ENCODE peak calls at places on chromosomes 6 and 20, in five cellular contexts. M is psoas muscle, N is tibial nerve, S is body of pancreas, A is left lung. T is an unnamed sample.

GRCh38 chr6:53568776-53569616 is 24.1 kb upstream of the GCLC start:
- DNase-seq in S (no peak), A (no peak), N (no peak), M (no peak), T (no peak)

GRCh38 chr6:73364549-73364948 is 2.1 kb downstream of the KHDC3L start:
- DNase-seq in A (no peak), S (no peak), M (no peak), N (no peak), T (no peak)

GRCh38 chr6:7106752-7107577 is 796 bp upstream of the RREB1 start:
- DNase-seq in S (peak), A (peak), N (peak), M (peak), T (peak)

GRCh38 chr6:1635305-1636010 is 25.7 kb downstream of the FOXC1 start:
- DNase-seq in S (no peak), A (no peak), M (no peak), N (no peak), T (peak)

GRCh38 chr6:110617057-110617456 is 140.6 kb upstream of the SLC22A16 start:
- DNase-seq in S (no peak), M (no peak), N (no peak), A (no peak), T (no peak)

GRCh38 chr6:153084393-153084792 is 46.7 kb downstream of the RGS17 start:
- DNase-seq in A (no peak), M (no peak), N (no peak), S (no peak), T (no peak)

GRCh38 chr20:23151885-23152284 is 65.8 kb upstream of the CD93 start:
- DNase-seq in A (peak), N (no peak), S (no peak), M (no peak), T (no peak)

GRCh38 chr6:1763411-1763810 is 153.7 kb downstream of the FOXC1 start:
- DNase-seq in S (no peak), A (no peak), N (no peak), M (no peak), T (no peak)

GRCh38 chr6:155402656-155403304 is 52.9 kb downstream of the NOX3 start:
- DNase-seq in S (no peak), N (no peak), M (no peak), A (no peak), T (no peak)

DNA sequence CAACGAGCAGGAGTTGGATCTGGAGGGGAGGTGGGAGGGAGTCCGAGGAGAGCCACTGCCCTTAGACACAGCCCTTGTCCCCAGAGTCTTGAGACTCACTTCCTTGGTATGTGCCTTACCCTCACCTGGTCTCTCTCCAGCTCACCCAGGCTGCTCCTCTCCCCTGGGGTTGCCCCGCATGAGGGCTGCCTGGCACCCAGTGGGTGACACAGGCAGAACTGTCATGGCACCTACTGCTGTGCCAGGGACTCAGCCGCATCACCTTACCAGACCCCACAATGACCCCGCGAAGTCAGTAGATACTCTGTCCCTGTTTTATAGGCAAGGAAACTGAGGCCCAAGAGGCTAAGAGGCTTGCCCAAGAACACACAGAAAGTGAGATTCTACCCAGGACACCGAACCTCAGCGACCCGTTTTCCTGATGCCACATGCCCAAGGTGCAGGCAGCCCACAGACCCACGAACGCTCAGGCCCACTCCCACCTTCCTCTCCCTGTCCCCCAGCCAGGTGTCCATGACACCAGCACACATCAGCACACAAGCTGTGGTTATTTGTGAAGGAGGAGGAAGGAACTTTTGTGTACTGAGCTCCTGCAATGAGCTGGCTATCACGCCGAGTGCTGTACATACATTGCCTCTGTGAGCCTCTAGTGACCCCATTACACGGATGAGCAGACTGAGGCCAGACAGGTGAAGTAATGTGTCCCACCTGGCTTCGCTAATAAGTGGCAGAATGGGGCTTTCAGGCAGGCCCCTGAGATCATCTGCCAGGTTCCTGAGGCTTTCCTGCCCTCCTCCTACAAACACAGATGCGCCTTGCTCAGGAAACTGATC is 168.1 kb downstream of the GRM4 start:
- DNase-seq in N (no peak), A (peak), S (no peak), M (no peak), T (peak)
- H3K4me3 ChIP-seq in N (no peak), A (no peak), S (no peak), M (no peak), T (no peak)

GRCh38 chr6:39812496-39812852 is 20.3 kb downstream of the DAAM2 start:
- DNase-seq in A (no peak), N (no peak), M (no peak), S (no peak), T (no peak)
- H3K27ac ChIP-seq in A (peak), N (peak), M (no peak), S (no peak), T (no peak)

DNA sequence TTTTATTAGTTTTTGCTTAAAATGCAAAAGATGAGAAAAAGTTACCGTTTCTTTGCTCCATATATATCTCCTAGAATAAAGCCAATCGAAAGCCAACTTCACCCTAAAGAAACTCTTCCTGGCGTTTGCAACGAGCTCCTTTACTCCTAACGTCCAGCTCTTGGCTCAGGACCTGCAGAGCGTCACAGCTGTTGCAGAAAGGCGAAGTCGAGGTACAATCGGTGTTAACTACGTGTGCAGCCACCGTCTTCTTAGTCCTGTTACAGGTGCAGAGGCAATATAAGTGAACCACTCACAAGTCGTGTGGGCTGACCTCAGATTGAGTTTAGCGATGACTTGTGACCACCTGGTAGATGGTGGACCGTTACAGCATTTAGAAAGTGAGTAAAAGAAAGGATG is 113.1 kb downstream of the TRIM27 start:
- DNase-seq in S (no peak), M (no peak), N (no peak), A (no peak), T (no peak)
- H3K4me3 ChIP-seq in S (no peak), M (no peak), N (no peak), A (no peak), T (no peak)

DNA sequence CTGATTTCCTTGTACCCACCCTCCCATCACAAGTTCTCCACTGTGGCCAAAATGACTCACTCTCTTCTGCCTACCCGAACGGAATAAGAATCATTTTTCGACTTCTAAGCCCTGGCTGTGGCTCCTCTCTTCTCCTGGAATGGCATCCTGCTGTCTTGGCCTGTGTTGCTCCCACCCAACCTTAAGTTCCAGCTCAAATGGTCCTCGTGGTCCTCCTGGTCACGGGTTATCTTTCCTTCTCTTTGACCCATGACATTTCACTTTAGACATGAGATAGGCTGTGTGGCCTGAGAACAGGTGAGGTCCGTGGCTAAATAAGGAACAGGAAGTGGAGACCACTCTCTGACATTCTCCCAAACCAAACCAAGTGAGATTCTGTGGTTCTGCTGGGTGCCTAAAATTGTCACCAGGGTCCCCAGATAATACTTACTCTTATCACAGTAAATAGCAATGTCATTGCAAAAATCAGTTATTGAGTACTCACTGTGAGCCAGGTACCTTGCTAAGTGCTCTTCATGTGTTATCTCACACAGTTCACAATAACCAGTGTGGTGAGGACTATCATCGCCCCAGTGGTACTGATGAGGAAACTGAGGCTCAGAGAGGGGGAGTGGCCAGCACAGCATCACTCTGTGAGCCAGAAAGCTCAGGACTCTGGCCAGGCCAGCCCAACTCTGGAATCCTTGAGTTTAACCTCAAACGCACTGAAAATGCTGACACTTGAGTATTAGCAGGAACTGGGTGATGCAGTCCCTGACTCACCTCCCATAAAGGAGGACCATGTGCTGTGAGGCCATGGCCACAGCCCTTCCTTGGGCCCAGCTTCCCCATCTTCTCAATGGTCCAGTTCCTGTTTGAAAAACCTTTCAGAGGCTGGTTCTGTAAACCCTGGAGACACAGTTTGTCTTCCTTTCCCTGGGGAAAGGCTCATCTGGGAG is 74.8 kb upstream of the SIRPA start:
- DNase-seq in S (no peak), A (peak), M (no peak), N (no peak), T (no peak)
- H3K27ac ChIP-seq in S (peak), A (peak), M (no peak), N (peak), T (no peak)

GRCh38 chr6:25070547-25071366 is 135.0 kb upstream of the RIPOR2 start:
- DNase-seq in S (peak), N (peak), M (peak), A (peak), T (peak)
- H3K4me3 ChIP-seq in S (no peak), N (no peak), M (no peak), A (no peak), T (no peak)

GRCh38 chr6:25963426-25964123 is 973 bp downstream of the TRIM38 start:
- DNase-seq in N (no peak), A (no peak), M (no peak), S (peak), T (no peak)
- H3K27ac ChIP-seq in N (peak), A (peak), M (peak), S (peak), T (peak)

DNA sequence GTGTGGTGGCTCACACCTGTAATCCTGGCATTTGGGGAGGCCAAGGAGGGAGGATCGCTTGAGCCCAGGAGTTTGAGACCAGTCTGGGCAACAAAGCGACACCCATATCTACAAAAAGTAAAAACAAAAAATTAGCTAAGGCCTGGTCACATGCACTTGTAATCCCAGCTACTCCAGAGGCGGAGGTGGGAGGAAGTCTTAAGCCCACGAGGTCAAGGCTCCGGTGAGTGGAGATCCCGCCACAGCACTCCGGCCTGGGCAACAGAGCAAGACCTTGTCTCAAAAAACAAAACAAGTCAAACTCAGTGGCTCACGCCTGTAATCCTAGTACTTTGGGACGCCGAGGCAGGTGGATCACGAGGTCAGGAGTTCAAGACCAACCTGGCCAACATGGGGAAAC is 35.6 kb downstream of the SRSF3 start:
- DNase-seq in A (no peak), S (no peak), N (no peak), M (no peak), T (no peak)
- H3K4me3 ChIP-seq in A (no peak), S (no peak), N (no peak), M (no peak), T (no peak)

T was measured in kidney.